ENCODE peak calls at places on chromosomes 2 and 18, in seven cellular contexts. P is GM23248, O is neural progenitor cell, W is PC-9, F is SK-N-SH, N is PC-3, J is MM.1S. R is an unnamed sample.
A peak's percentile ranks its signal among the peaks of the same experiment; 100 is the strongest.

GRCh38 chr2:7510353-7510752 is 593.1 kb downstream of the RNF144A start:
- DNase-seq in J (no peak), W (no peak), P (peak; percentile 14), N (peak; percentile 61), F (no peak), O (no peak), R (no peak)

GRCh38 chr18:76452357-76452756 is 42.7 kb downstream of the ZNF516 start:
- DNase-seq in N (no peak), W (no peak), P (peak; percentile 64), F (no peak), O (no peak), J (no peak), R (peak; percentile 35)

GRCh38 chr2:220277445-220277960 is 650.1 kb downstream of the SLC4A3 start:
- DNase-seq in F (no peak), N (peak; percentile 97), O (no peak), P (peak; percentile 94), J (no peak), W (peak; percentile 21), R (no peak)

GRCh38 chr2:176936410-176936809 is 276.2 kb upstream of the HNRNPA3 start:
- DNase-seq in P (no peak), W (no peak), F (no peak), O (no peak), N (no peak), J (no peak), R (no peak)

GRCh38 chr2:9656270-9656766 is 25.5 kb upstream of the YWHAQ start:
- DNase-seq in J (no peak), O (peak; percentile 49), P (peak; percentile 98), W (peak; percentile 39), F (no peak), N (peak; percentile 94), R (no peak)

GRCh38 chr2:11022874-11023273 is 111.1 kb downstream of the KCNF1 start:
- DNase-seq in W (peak; percentile 79), P (no peak), F (no peak), N (peak; percentile 50), J (no peak), O (no peak), R (no peak)

GRCh38 chr2:20288941-20289340 is 61.7 kb downstream of the PUM2 start:
- DNase-seq in N (peak; percentile 48), O (no peak), W (peak; percentile 57), F (no peak), P (peak; percentile 80), J (no peak), R (no peak)

GRCh38 chr2:37768491-37768925 is 97.1 kb upstream of the CDC42EP3 start:
- DNase-seq in W (peak; percentile 75), P (peak; percentile 94), N (peak; percentile 93), F (peak; percentile 12), J (no peak), O (no peak), R (peak; percentile 8)

GRCh38 chr2:207394203-207394741 is 135.5 kb upstream of the CREB1 start:
- DNase-seq in P (peak; percentile 78), O (no peak), F (no peak), W (no peak), N (peak; percentile 55), J (no peak), R (no peak)

GRCh38 chr2:172280820-172281454 is 146.4 kb upstream of the ITGA6 start:
- DNase-seq in P (no peak), W (no peak), N (no peak), J (no peak), O (no peak), F (no peak), R (no peak)

GRCh38 chr2:107068069-107068468 is 182.1 kb upstream of the ST6GAL2 start:
- DNase-seq in F (no peak), J (no peak), P (no peak), W (no peak), N (no peak), O (no peak), R (no peak)

GRCh38 chr18:39596891-39597290 is 2031.3 kb upstream of the CELF4 start:
- DNase-seq in O (no peak), N (no peak), P (no peak), F (no peak), J (no peak), W (no peak), R (no peak)

GRCh38 chr18:49907346-49907929 is 94.1 kb upstream of the ACAA2 start:
- DNase-seq in P (no peak), J (no peak), W (no peak), N (no peak), O (no peak), F (no peak), R (no peak)

GRCh38 chr2:65032016-65032975 is 23.9 kb upstream of the CEP68 start:
- DNase-seq in P (no peak), J (peak; percentile 57), F (no peak), N (peak; percentile 38), O (no peak), W (no peak), R (no peak)

GRCh38 chr2:65033178-65033577 is 23.0 kb upstream of the CEP68 start:
- DNase-seq in P (peak; percentile 38), N (peak; percentile 39), J (peak; percentile 66), F (peak; percentile 44), W (no peak), O (no peak), R (no peak)

GRCh38 chr2:65030933-65031332 is 25.3 kb upstream of the CEP68 start:
- DNase-seq in J (no peak), N (no peak), W (no peak), O (no peak), F (no peak), P (no peak), R (no peak)

GRCh38 chr2:65030481-65030880 is 25.7 kb upstream of the CEP68 start:
- DNase-seq in W (no peak), J (peak; percentile 56), O (no peak), F (no peak), N (no peak), P (no peak), R (no peak)

DNA sequence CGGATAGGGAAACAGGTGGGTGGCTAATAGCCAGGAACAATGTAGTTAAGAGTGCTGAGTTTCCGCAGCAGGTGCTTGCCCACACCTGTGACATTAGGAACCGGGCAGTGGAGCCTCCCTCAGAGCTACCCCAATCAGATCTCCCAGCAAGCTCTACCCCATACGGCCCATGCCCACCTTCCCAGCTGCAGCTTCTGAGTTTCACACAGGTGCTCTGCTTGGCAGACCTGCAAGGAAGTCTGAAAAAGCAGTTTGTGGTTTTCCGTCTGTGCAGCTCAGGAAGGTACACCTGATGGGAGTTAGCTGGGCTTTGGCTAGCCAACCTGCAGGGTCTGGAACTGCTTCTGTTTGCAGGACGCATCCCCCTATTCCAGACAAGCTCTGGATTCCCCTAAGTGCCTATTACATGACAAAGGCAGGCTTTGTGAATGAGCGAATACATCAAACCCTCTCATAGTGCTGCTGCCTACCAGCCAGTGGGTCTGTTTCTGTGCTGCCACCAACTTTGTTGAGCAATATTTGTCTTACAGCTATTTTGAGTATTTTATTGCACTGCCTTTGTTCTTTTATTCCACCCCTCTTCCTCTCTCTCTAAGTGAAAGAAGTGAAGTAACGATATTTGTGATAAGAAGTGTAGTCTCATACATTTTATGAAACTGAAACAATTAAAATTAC is 24.7 kb upstream of the CEP68 start:
- DNase-seq in F (no peak), N (peak; percentile 57), O (peak; percentile 39), J (peak; percentile 96), P (no peak), W (no peak), R (peak; percentile 72)
- H3F3A ChIP-seq in F (no peaks in the 10 kb centered on the region), N (no peaks in the 10 kb centered on the region), O (no peaks in the 10 kb centered on the region), J (peaks cover 50% of the 10 kb centered on the region), P (no peaks in the 10 kb centered on the region), W (peaks cover 9% of the 10 kb centered on the region), R (peaks cover 7% of the 10 kb centered on the region)

GRCh38 chr2:44941551-44942234 is at the start of gene SIX3:
- DNase-seq in O (peak; percentile 95), W (peak; percentile 59), J (peak; percentile 61), P (peak; percentile 58), F (peak; percentile 89), N (peak; percentile 74), R (peak; percentile 78)

GRCh38 chr2:44939074-44940052 is 2.1 kb upstream of the SIX3 start:
- DNase-seq in F (peak; percentile 63), P (no peak), W (no peak), O (peak; percentile 78), J (no peak), N (no peak), R (peak; percentile 70)

GRCh38 chr2:44938287-44939073 is 3.0 kb upstream of the SIX3 start:
- DNase-seq in F (peak; percentile 70), O (peak; percentile 85), N (peak; percentile 23), W (peak; percentile 71), P (peak; percentile 43), J (no peak), R (peak; percentile 76)

GRCh38 chr2:44940612-44941464 is 664 bp upstream of the SIX3 start:
- DNase-seq in N (no peak), P (no peak), F (peak; percentile 60), J (no peak), W (no peak), O (peak; percentile 72), R (no peak)

DNA sequence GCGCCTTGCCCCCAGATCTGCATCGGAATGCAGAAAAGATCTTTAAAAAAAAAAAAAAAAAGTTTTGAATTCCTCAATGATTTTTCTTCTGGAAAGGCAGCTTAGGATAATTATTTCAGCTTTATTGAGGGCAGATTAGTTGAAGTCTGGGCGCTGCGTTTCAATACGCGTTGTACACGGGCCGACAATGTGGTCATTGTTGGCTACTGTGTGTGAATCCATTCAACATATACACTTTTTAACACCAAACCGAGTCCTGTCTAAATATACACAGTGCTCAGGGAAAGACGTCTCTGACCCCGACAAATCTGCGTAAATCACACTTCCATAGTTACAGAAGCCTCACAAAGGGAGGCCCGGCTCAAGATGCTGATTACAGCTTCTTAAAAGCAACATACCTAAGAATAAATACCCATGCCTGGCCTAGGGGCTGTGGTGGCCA is 1.4 kb upstream of the SIX3 start:
- DNase-seq in W (no peak), N (no peak), J (no peak), P (no peak), O (peak; percentile 65), F (no peak), R (no peak)
- H3K27me3 ChIP-seq in W (no peaks in the 10 kb centered on the region), N (peaks cover 12% of the 10 kb centered on the region), J (peaks cover 70% of the 10 kb centered on the region), P (peaks cover 94% of the 10 kb centered on the region), O (peaks cover 74% of the 10 kb centered on the region), F (peaks cover 90% of the 10 kb centered on the region), R (peaks cover 100% of the 10 kb centered on the region)

GRCh38 chr18:58898427-58898826 is 33.8 kb downstream of the ZNF532 start:
- DNase-seq in O (no peak), P (no peak), N (no peak), W (no peak), F (no peak), J (no peak), R (no peak)

GRCh38 chr18:58900015-58900649 is 35.5 kb downstream of the ZNF532 start:
- DNase-seq in P (no peak), O (no peak), N (no peak), J (no peak), F (no peak), W (no peak), R (no peak)

GRCh38 chr18:58901783-58902182 is 37.1 kb downstream of the ZNF532 start:
- DNase-seq in N (no peak), W (no peak), P (no peak), F (no peak), O (no peak), J (no peak), R (no peak)

GRCh38 chr18:58903533-58903932 is 38.9 kb downstream of the ZNF532 start:
- DNase-seq in O (no peak), N (no peak), F (no peak), J (no peak), P (no peak), W (no peak), R (no peak)

GRCh38 chr18:58901143-58901542 is 36.5 kb downstream of the ZNF532 start:
- DNase-seq in F (no peak), O (no peak), N (no peak), J (no peak), P (no peak), W (no peak), R (no peak)
- H3F3A ChIP-seq in F (no peaks in the 10 kb centered on the region), O (no peaks in the 10 kb centered on the region), N (no peaks in the 10 kb centered on the region), J (no peaks in the 10 kb centered on the region), P (no peaks in the 10 kb centered on the region), W (no peaks in the 10 kb centered on the region), R (peaks cover 13% of the 10 kb centered on the region)

GRCh38 chr18:42920621-42921020 is 194.9 kb downstream of the RIT2 start:
- DNase-seq in J (no peak), F (no peak), P (no peak), W (no peak), O (no peak), N (no peak), R (peak; percentile 22)
- H3K27me3 ChIP-seq in J (no peaks in the 10 kb centered on the region), F (no peaks in the 10 kb centered on the region), P (no peaks in the 10 kb centered on the region), W (no peaks in the 10 kb centered on the region), O (no peaks in the 10 kb centered on the region), N (no peaks in the 10 kb centered on the region), R (no peaks in the 10 kb centered on the region)